ENCODE peak calls at places on chromosomes 6 and 20, in seven cellular contexts. One of them, this sample, is unnamed.

GRCh38 chr6:15378864-15379263 is 133.0 kb downstream of the JARID2 start:
- DNase-seq in aorta: no peak
- DNase-seq in stimulated activated CD8-positive, alpha-beta memory T cell treated with anti-CD3 and anti-CD28 coated beads, Interleukin-4, amount 100 ng/mL, for 24 hours: no peak
- DNase-seq in Jurkat, Clone E6-1: no peak
- DNase-seq in lung: no peak
- DNase-seq in AG04450: no peak
- DNase-seq in NCI-H1105: no peak
- DNase-seq in this sample: no peak

GRCh38 chr6:147549531-147549930 is 41.0 kb downstream of the SAMD5 start:
- DNase-seq in aorta: no peak
- DNase-seq in stimulated activated CD8-positive, alpha-beta memory T cell treated with anti-CD3 and anti-CD28 coated beads, Interleukin-4, amount 100 ng/mL, for 24 hours: no peak
- DNase-seq in Jurkat, Clone E6-1: no peak
- DNase-seq in lung: no peak
- DNase-seq in AG04450: no peak
- DNase-seq in NCI-H1105: no peak
- DNase-seq in this sample: no peak

GRCh38 chr6:109978174-109979032 is at the start of gene GPR6:
- DNase-seq in aorta: peak
- DNase-seq in stimulated activated CD8-positive, alpha-beta memory T cell treated with anti-CD3 and anti-CD28 coated beads, Interleukin-4, amount 100 ng/mL, for 24 hours: peak
- DNase-seq in Jurkat, Clone E6-1: no peak
- DNase-seq in lung: peak
- DNase-seq in AG04450: no peak
- DNase-seq in NCI-H1105: peak
- DNase-seq in this sample: no peak

GRCh38 chr6:113824411-113824810 is 32.7 kb upstream of the MARCKS start:
- DNase-seq in aorta: no peak
- DNase-seq in stimulated activated CD8-positive, alpha-beta memory T cell treated with anti-CD3 and anti-CD28 coated beads, Interleukin-4, amount 100 ng/mL, for 24 hours: no peak
- DNase-seq in Jurkat, Clone E6-1: no peak
- DNase-seq in lung: no peak
- DNase-seq in AG04450: no peak
- DNase-seq in NCI-H1105: no peak
- DNase-seq in this sample: no peak

GRCh38 chr6:48080227-48081009 is 30.6 kb downstream of the PTCHD4 start:
- DNase-seq in aorta: no peak
- DNase-seq in stimulated activated CD8-positive, alpha-beta memory T cell treated with anti-CD3 and anti-CD28 coated beads, Interleukin-4, amount 100 ng/mL, for 24 hours: no peak
- DNase-seq in Jurkat, Clone E6-1: no peak
- DNase-seq in lung: no peak
- DNase-seq in AG04450: no peak
- DNase-seq in NCI-H1105: no peak
- DNase-seq in this sample: no peak

GRCh38 chr20:49112596-49113274 is 66.6 kb downstream of the CSE1L start:
- DNase-seq in aorta: no peak
- DNase-seq in stimulated activated CD8-positive, alpha-beta memory T cell treated with anti-CD3 and anti-CD28 coated beads, Interleukin-4, amount 100 ng/mL, for 24 hours: no peak
- DNase-seq in Jurkat, Clone E6-1: no peak
- DNase-seq in lung: no peak
- DNase-seq in AG04450: no peak
- DNase-seq in NCI-H1105: no peak
- DNase-seq in this sample: no peak

GRCh38 chr6:163710552-163710951 is 296.0 kb downstream of the QKI start:
- DNase-seq in aorta: no peak
- DNase-seq in stimulated activated CD8-positive, alpha-beta memory T cell treated with anti-CD3 and anti-CD28 coated beads, Interleukin-4, amount 100 ng/mL, for 24 hours: no peak
- DNase-seq in Jurkat, Clone E6-1: no peak
- DNase-seq in lung: no peak
- DNase-seq in AG04450: no peak
- DNase-seq in NCI-H1105: no peak
- DNase-seq in this sample: no peak

GRCh38 chr20:52247548-52247947 is 56.0 kb upstream of the ZFP64 start:
- DNase-seq in aorta: no peak
- DNase-seq in stimulated activated CD8-positive, alpha-beta memory T cell treated with anti-CD3 and anti-CD28 coated beads, Interleukin-4, amount 100 ng/mL, for 24 hours: no peak
- DNase-seq in Jurkat, Clone E6-1: no peak
- DNase-seq in lung: no peak
- DNase-seq in AG04450: no peak
- DNase-seq in NCI-H1105: no peak
- DNase-seq in this sample: no peak

GRCh38 chr20:20953738-20954657 is 152.2 kb downstream of the LINC00237 start:
- DNase-seq in aorta: no peak
- DNase-seq in stimulated activated CD8-positive, alpha-beta memory T cell treated with anti-CD3 and anti-CD28 coated beads, Interleukin-4, amount 100 ng/mL, for 24 hours: no peak
- DNase-seq in Jurkat, Clone E6-1: peak
- DNase-seq in lung: no peak
- DNase-seq in AG04450: no peak
- DNase-seq in NCI-H1105: no peak
- DNase-seq in this sample: no peak

GRCh38 chr6:2441881-2442475 is 196.6 kb upstream of the GMDS start:
- DNase-seq in aorta: no peak
- DNase-seq in stimulated activated CD8-positive, alpha-beta memory T cell treated with anti-CD3 and anti-CD28 coated beads, Interleukin-4, amount 100 ng/mL, for 24 hours: no peak
- DNase-seq in Jurkat, Clone E6-1: no peak
- DNase-seq in lung: no peak
- DNase-seq in AG04450: no peak
- DNase-seq in NCI-H1105: no peak
- DNase-seq in this sample: no peak

GRCh38 chr6:43805695-43806040 is 35.7 kb downstream of the VEGFA start:
- DNase-seq in aorta: peak
- DNase-seq in stimulated activated CD8-positive, alpha-beta memory T cell treated with anti-CD3 and anti-CD28 coated beads, Interleukin-4, amount 100 ng/mL, for 24 hours: no peak
- DNase-seq in Jurkat, Clone E6-1: no peak
- DNase-seq in lung: no peak
- DNase-seq in AG04450: no peak
- DNase-seq in NCI-H1105: no peak
- DNase-seq in this sample: no peak

GRCh38 chr6:85389180-85389797 is 60.6 kb upstream of the NT5E start:
- DNase-seq in aorta: no peak
- DNase-seq in stimulated activated CD8-positive, alpha-beta memory T cell treated with anti-CD3 and anti-CD28 coated beads, Interleukin-4, amount 100 ng/mL, for 24 hours: peak
- DNase-seq in Jurkat, Clone E6-1: no peak
- DNase-seq in lung: no peak
- DNase-seq in AG04450: no peak
- DNase-seq in NCI-H1105: no peak
- DNase-seq in this sample: no peak

GRCh38 chr20:29497261-29497671 is 1760.2 kb upstream of the DEFB115 start:
- DNase-seq in aorta: no peak
- DNase-seq in stimulated activated CD8-positive, alpha-beta memory T cell treated with anti-CD3 and anti-CD28 coated beads, Interleukin-4, amount 100 ng/mL, for 24 hours: no peak
- DNase-seq in Jurkat, Clone E6-1: no peak
- DNase-seq in lung: no peak
- DNase-seq in AG04450: no peak
- DNase-seq in NCI-H1105: peak
- DNase-seq in this sample: no peak

GRCh38 chr20:59161626-59162170 is 1.9 kb upstream of the ZNF831 start:
- DNase-seq in aorta: no peak
- DNase-seq in stimulated activated CD8-positive, alpha-beta memory T cell treated with anti-CD3 and anti-CD28 coated beads, Interleukin-4, amount 100 ng/mL, for 24 hours: no peak
- DNase-seq in Jurkat, Clone E6-1: peak
- DNase-seq in lung: no peak
- DNase-seq in AG04450: no peak
- DNase-seq in NCI-H1105: no peak
- DNase-seq in this sample: no peak

This sample was measured in cardiac septum.